ENCODE peak calls at places on chromosomes 3 and 15, in four cellular contexts. P is upper lobe of left lung, T is astrocyte of the spinal cord, K is AG04450. Q is an unnamed sample.

GRCh38 chr15:85793641-85794597 is 806 bp downstream of the KLHL25 start:
- DNase-seq in K (no peak), P (peak; percentile 89), T (peak; percentile 28), Q (peak; percentile 41)

GRCh38 chr3:101635345-101635744 is 41.6 kb downstream of the ZBTB11 start:
- DNase-seq in T (no peak), P (no peak), K (no peak), Q (no peak)

GRCh38 chr15:70347766-70348558 is 250.2 kb upstream of the TLE3 start:
- DNase-seq in K (no peak), P (no peak), T (no peak), Q (no peak)

GRCh38 chr15:44692659-44693058 is 18.5 kb downstream of the PATL2 start:
- DNase-seq in T (no peak), P (no peak), K (no peak), Q (no peak)

GRCh38 chr3:22713936-22714335 is 489.2 kb upstream of the UBE2E2 start:
- DNase-seq in P (no peak), T (peak; percentile 79), K (no peak), Q (no peak)

GRCh38 chr15:32979710-32980109 is 214.8 kb downstream of the FMN1 start:
- DNase-seq in T (peak; percentile 92), P (no peak), K (peak; percentile 91), Q (no peak)

GRCh38 chr3:156793851-156794250 is 32.3 kb upstream of the LEKR1 start:
- DNase-seq in T (no peak), P (no peak), K (no peak), Q (no peak)

GRCh38 chr3:128453521-128454309 is 13.0 kb downstream of the DNAJB8 start:
- DNase-seq in T (no peak), K (no peak), P (no peak), Q (no peak)

GRCh38 chr3:65425880-65426279 is 612.8 kb downstream of the MAGI1 start:
- DNase-seq in T (peak; percentile 26), P (no peak), K (no peak), Q (no peak)

GRCh38 chr15:101318147-101318809 is 23.2 kb upstream of the SNRPA1 start:
- DNase-seq in T (no peak), P (no peak), K (no peak), Q (no peak)

GRCh38 chr15:101318810-101319200 is 23.8 kb upstream of the SNRPA1 start:
- DNase-seq in P (no peak), K (no peak), T (no peak), Q (no peak)

GRCh38 chr15:101322849-101323477 is 27.9 kb upstream of the SNRPA1 start:
- DNase-seq in T (no peak), K (no peak), P (no peak), Q (no peak)

GRCh38 chr15:101322016-101322695 is 27.1 kb upstream of the SNRPA1 start:
- DNase-seq in K (no peak), T (no peak), P (no peak), Q (no peak)

GRCh38 chr15:101320501-101321052 is 25.5 kb upstream of the SNRPA1 start:
- DNase-seq in T (no peak), K (no peak), P (no peak), Q (no peak)
- TF ChIP-seq CTCF in T (peak; percentile 7), K (peak; percentile 52), P (peak; percentile 43), Q (no peak)

GRCh38 chr3:41503998-41504623 is 304.8 kb downstream of the CTNNB1 start:
- DNase-seq in K (no peak), P (no peak), T (no peak), Q (no peak)

GRCh38 chr3:41507336-41508062 is 308.2 kb downstream of the CTNNB1 start:
- DNase-seq in K (no peak), T (peak; percentile 11), P (no peak), Q (no peak)

GRCh38 chr3:41502461-41502860 is 303.2 kb downstream of the CTNNB1 start:
- DNase-seq in K (no peak), T (no peak), P (no peak), Q (no peak)

GRCh38 chr3:41508063-41508696 is 308.9 kb downstream of the CTNNB1 start:
- DNase-seq in T (peak; percentile 6), P (no peak), K (no peak), Q (no peak)
- TF ChIP-seq CTCF in T (peak; percentile 12), P (no peak), K (no peak), Q (no peak)

GRCh38 chr3:13626915-13627460 is 78.1 kb downstream of the FBLN2 start:
- DNase-seq in P (no peak), K (no peak), T (no peak), Q (no peak)
- TF ChIP-seq CTCF in P (no peak), K (no peak), T (no peak), Q (no peak)

GRCh38 chr15:88938802-88939485 is 25.8 kb upstream of the MFGE8 start:
- DNase-seq in K (no peak), T (no peak), P (no peak), Q (no peak)
- TF ChIP-seq CTCF in K (no peak), T (no peak), P (no peak), Q (no peak)

DNA sequence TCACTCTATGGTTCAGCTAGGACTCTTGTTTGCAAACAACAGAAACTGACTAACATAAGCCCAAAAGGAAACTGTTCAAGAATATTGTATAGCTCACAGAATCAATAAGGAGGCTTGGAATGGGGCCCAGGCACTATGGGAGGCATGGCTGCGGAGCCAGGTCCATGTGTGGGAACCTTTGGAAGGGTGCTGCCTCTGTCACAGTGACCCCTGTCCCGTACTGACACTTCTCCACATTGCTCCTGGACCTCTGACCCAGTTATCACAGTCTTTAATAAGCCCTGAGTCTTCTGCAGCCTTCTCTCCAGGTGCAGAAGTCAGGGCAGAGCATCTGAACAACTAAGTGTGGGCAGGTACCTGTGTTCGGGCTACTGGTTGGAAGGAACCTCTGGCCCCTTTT is 121.8 kb downstream of the ITPR1 start:
- DNase-seq in T (no peak), P (no peak), K (no peak), Q (no peak)
- TF ChIP-seq CTCF in T (no peak), P (no peak), K (no peak), Q (no peak)

GRCh38 chr15:95739161-95739560 is 591.3 kb upstream of the NR2F2 start:
- DNase-seq in P (no peak), K (no peak), T (no peak), Q (no peak)
- TF ChIP-seq CTCF in P (no peak), K (no peak), T (no peak), Q (no peak)

GRCh38 chr3:84141571-84141970 is 817.2 kb upstream of the CADM2 start:
- DNase-seq in K (no peak), P (no peak), T (peak; percentile 3), Q (no peak)

GRCh38 chr3:84136425-84136824 is 822.4 kb upstream of the CADM2 start:
- DNase-seq in K (no peak), T (no peak), P (no peak), Q (no peak)
- TF ChIP-seq CTCF in K (no peak), T (no peak), P (no peak), Q (no peak)

DNA sequence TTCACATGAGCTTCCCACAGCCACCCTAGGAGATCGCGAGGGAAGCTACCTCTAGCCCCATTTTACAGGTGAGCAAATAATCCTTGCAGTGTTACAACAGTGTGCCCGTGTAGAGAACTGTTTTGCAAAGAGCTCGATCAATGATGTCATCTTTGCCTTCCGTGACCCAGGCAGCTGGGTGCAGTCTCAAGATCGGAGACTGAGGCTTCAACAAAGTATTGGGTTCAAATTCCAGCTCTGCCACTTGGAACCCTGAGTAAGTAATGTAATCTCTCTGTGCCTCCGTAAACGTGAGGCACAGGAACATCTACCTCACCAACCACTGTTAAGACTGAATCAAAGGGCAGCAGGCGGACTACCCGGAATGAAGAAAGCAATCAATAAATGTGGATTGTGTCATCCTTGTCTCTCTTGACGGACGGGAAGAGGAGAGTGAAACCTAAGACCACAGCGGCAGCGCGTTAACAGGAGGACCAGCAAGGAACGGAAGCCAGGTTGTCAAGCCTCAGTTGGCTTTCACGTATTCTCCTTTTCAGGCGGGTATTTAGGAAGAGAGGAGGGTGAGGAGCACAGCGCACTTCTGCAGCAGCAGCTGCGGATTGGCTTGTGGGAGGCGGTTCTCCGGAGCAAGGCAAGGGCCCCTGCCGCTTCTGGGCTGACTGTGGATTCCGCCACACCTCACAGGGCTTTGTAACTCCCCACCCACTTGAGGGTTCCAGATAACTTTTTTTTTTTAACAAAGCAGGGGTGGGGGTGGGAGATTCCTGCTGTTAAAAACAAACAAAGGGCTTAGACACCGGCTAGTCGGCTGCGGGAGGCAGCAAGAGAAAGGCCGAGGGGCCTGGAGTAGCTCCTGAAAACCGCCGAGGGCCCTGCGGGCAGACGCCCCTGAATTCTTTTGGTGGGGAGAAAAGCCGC is 1.5 kb upstream of the SMAD3 start:
- DNase-seq in P (peak; percentile 34), T (peak; percentile 71), K (no peak), Q (no peak)
- TF ChIP-seq CTCF in P (no peak), T (no peak), K (no peak), Q (no peak)

Q was measured in activated B cell treated with CpG ODN at 0.5 μM for 24 hours.